ENCODE peak calls at places on chromosome 6, in six cellular contexts. F is body of pancreas; W is lower lobe of right lung; Z is MM.1S; Q is A673; B is CD8-positive, alpha-beta T cell. M is an unnamed sample.

GRCh38 chr6:128112494-128112893 is 211.6 kb upstream of the THEMIS start:
- DNase-seq in Z (peak; percentile 47), Q (peak; percentile 22), F (no peak), B (no peak), W (no peak), M (no peak)

GRCh38 chr6:100417037-100417436 is 47.7 kb downstream of the SIM1 start:
- DNase-seq in W (no peak), Z (no peak), F (no peak), Q (no peak), B (no peak), M (no peak)

GRCh38 chr6:32332433-32332832 is 39.3 kb downstream of the TSBP1 start:
- DNase-seq in B (no peak), Z (no peak), Q (no peak), W (no peak), F (no peak), M (no peak)

GRCh38 chr6:52403627-52404026 is 16.5 kb upstream of the EFHC1 start:
- DNase-seq in B (no peak), W (no peak), Q (no peak), F (peak; percentile 41), Z (no peak), M (no peak)

GRCh38 chr6:19415605-19416326 is 421.4 kb upstream of the ID4 start:
- DNase-seq in F (no peak), W (no peak), Q (no peak), B (no peak), Z (no peak), M (no peak)

GRCh38 chr6:10837009-10837691 is 1.2 kb downstream of the MAK start:
- DNase-seq in F (peak; percentile 18), Z (no peak), W (peak; percentile 54), Q (peak; percentile 39), B (no peak), M (peak; percentile 84)

GRCh38 chr6:140572129-140572528 is 1197.7 kb upstream of the CITED2 start:
- DNase-seq in Z (no peak), W (no peak), F (no peak), Q (peak; percentile 89), B (no peak), M (no peak)

GRCh38 chr6:34358389-34358906 is 34.0 kb downstream of the NUDT3 start:
- DNase-seq in F (peak; percentile 22), Q (peak; percentile 73), Z (no peak), W (no peak), B (no peak), M (no peak)

GRCh38 chr6:35494161-35494563 is 2.7 kb downstream of the TEAD3 start:
- DNase-seq in Z (no peak), F (no peak), W (no peak), B (no peak), Q (no peak), M (no peak)
- H3K4me1 ChIP-seq in Z (no peaks in the 10 kb centered on the region), F (peaks cover 60% of the 10 kb centered on the region), W (peaks cover 73% of the 10 kb centered on the region), B (peaks cover 11% of the 10 kb centered on the region), Q (peaks cover 63% of the 10 kb centered on the region), M (peaks cover 16% of the 10 kb centered on the region)

DNA sequence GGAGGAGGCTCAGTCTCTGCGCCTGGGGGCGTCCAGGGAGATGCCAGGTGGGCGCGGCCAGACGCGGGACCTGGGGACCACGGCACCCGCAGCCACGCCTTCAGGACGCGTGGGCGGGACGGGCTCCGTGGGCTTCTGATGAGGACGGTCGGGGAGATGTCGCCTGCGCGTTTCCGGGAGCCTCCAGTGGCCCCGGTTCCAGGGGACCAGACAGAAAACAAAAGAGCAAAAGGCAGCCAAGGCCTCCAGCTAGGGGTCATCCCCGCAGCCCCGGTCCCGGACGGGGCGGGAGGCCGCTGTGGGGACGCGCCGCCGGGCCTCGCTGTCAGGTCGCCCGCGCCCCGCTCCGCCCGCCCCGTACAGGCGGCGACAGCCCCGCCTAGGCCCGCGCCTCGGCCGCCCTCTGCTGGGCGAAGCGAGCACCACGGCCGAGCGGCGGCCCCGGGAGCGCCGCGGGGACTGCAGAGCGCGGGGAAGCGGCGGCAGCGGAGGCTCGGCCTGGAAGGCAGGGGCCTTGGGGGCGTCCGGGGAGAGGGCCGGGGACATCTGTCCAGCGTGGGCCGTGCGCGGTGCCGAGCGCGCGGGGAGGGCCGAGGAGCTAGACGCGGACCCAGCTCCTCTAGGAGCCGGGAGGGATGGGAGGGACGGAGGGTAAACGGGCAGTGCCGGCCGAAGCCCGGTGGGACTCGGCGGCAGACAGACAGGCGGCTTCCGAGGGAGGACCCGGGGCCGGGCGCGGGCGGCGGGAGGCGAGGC is 48.7 kb downstream of the TMEM242 start:
- DNase-seq in B (peak; percentile 85), W (peak; percentile 85), Z (peak; percentile 62), Q (peak; percentile 86), F (peak; percentile 65), M (peak; percentile 72)
- TF ChIP-seq CTCF in B (peak; percentile 76), W (peak; percentile 75), Z (peak; percentile 13), Q (peak; percentile 51), F (peak; percentile 97), M (peak; percentile 58)

GRCh38 chr6:167403427-167403826 is 78.5 kb downstream of the TTLL2 start:
- DNase-seq in B (no peak), Q (no peak), Z (no peak), W (no peak), F (no peak), M (no peak)
- H3K4me1 ChIP-seq in B (no peaks in the 10 kb centered on the region), Q (no peaks in the 10 kb centered on the region), Z (no peaks in the 10 kb centered on the region), W (no peaks in the 10 kb centered on the region), F (no peaks in the 10 kb centered on the region), M (no peaks in the 10 kb centered on the region)

GRCh38 chr6:161429921-161430490 is 156.1 kb upstream of the AGPAT4 start:
- DNase-seq in W (no peak), Z (no peak), F (no peak), Q (no peak), B (no peak), M (no peak)
- TF ChIP-seq CTCF in W (no peak), Z (no peak), F (no peak), Q (peak; percentile 45), B (no peak), M (no peak)

DNA sequence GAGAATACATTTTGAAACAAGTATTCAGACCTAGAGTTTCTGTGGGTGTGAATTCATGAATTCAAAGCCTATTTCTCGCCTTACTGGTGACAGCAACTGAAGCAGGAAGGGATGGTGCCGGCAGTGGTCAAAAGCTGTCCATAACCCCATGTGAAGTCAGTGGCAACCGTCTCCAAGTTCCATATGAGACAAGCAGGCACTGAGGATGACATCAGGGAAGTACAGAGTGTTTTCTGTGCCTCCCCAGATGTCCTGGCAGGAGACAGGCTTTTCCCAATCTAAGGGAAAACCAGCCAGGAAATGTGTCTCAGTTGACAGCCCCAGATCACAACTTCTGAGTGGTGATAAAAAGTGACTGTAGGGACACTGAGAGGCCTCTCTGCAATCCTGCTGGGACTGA is 66.6 kb downstream of the HIVEP2 start:
- DNase-seq in Q (no peak), F (no peak), Z (no peak), B (no peak), W (no peak), M (no peak)
- H3K4me1 ChIP-seq in Q (no peaks in the 10 kb centered on the region), F (peaks cover 12% of the 10 kb centered on the region), Z (no peaks in the 10 kb centered on the region), B (peaks cover 40% of the 10 kb centered on the region), W (peaks cover 4% of the 10 kb centered on the region), M (peaks cover 7% of the 10 kb centered on the region)